ENCODE peak calls at places on chromosomes 5 and 9, in nine cellular contexts. One of them, this sample, is unnamed.

GRCh38 chr5:39717186-39717897 is 292.6 kb upstream of the DAB2 start:
- DNase-seq in left ventricle myocardium inferior: no peak
- DNase-seq in stomach: no peak
- DNase-seq in neuronal stem cell: no peak
- DNase-seq in dorsolateral prefrontal cortex: no peak
- DNase-seq in tibial nerve: no peak
- DNase-seq in upper lobe of left lung: no peak
- DNase-seq in bronchial epithelial cell: no peak
- DNase-seq in GM23248: peak; percentile 63
- DNase-seq in this sample: peak; percentile 62

GRCh38 chr5:150256416-150257064 is 33.0 kb downstream of the CAMK2A start:
- DNase-seq in left ventricle myocardium inferior: no peak
- DNase-seq in stomach: no peak
- DNase-seq in neuronal stem cell: no peak
- DNase-seq in dorsolateral prefrontal cortex: no peak
- DNase-seq in tibial nerve: no peak
- DNase-seq in upper lobe of left lung: no peak
- DNase-seq in bronchial epithelial cell: no peak
- DNase-seq in GM23248: no peak
- DNase-seq in this sample: no peak

GRCh38 chr5:173875189-173875588 is 13.0 kb upstream of the CPEB4 start:
- DNase-seq in left ventricle myocardium inferior: no peak
- DNase-seq in stomach: no peak
- DNase-seq in neuronal stem cell: no peak
- DNase-seq in dorsolateral prefrontal cortex: no peak
- DNase-seq in tibial nerve: no peak
- DNase-seq in upper lobe of left lung: no peak
- DNase-seq in bronchial epithelial cell: no peak
- DNase-seq in GM23248: no peak
- DNase-seq in this sample: no peak

GRCh38 chr9:138096192-138096845 is 218.7 kb downstream of the CACNA1B start:
- DNase-seq in left ventricle myocardium inferior: no peak
- DNase-seq in stomach: peak; percentile 9
- DNase-seq in neuronal stem cell: no peak
- DNase-seq in dorsolateral prefrontal cortex: no peak
- DNase-seq in tibial nerve: no peak
- DNase-seq in upper lobe of left lung: peak; percentile 11
- DNase-seq in bronchial epithelial cell: no peak
- DNase-seq in GM23248: no peak
- DNase-seq in this sample: no peak

GRCh38 chr9:35385042-35385441 is 104.9 kb upstream of the RUSC2 start:
- DNase-seq in left ventricle myocardium inferior: no peak
- DNase-seq in stomach: no peak
- DNase-seq in neuronal stem cell: no peak
- DNase-seq in dorsolateral prefrontal cortex: no peak
- DNase-seq in tibial nerve: no peak
- DNase-seq in upper lobe of left lung: no peak
- DNase-seq in bronchial epithelial cell: peak; percentile 27
- DNase-seq in GM23248: peak; percentile 82
- DNase-seq in this sample: peak; percentile 86

GRCh38 chr9:136902259-136902821 is 16.0 kb downstream of the TRAF2 start:
- DNase-seq in left ventricle myocardium inferior: peak; percentile 67
- DNase-seq in stomach: peak; percentile 89
- DNase-seq in neuronal stem cell: no peak
- DNase-seq in dorsolateral prefrontal cortex: no peak
- DNase-seq in tibial nerve: no peak
- DNase-seq in upper lobe of left lung: peak; percentile 94
- DNase-seq in bronchial epithelial cell: peak; percentile 77
- DNase-seq in GM23248: peak; percentile 84
- DNase-seq in this sample: peak; percentile 75

GRCh38 chr9:133331641-133332380 is 4.2 kb downstream of the SURF6 start:
- DNase-seq in left ventricle myocardium inferior: no peak
- DNase-seq in stomach: no peak
- DNase-seq in neuronal stem cell: no peak
- DNase-seq in dorsolateral prefrontal cortex: no peak
- DNase-seq in tibial nerve: no peak
- DNase-seq in upper lobe of left lung: no peak
- DNase-seq in bronchial epithelial cell: no peak
- DNase-seq in GM23248: no peak
- DNase-seq in this sample: no peak

GRCh38 chr5:129384736-129385135 is 75.4 kb upstream of the ADAMTS19 start:
- DNase-seq in left ventricle myocardium inferior: no peak
- DNase-seq in stomach: no peak
- DNase-seq in neuronal stem cell: no peak
- DNase-seq in dorsolateral prefrontal cortex: no peak
- DNase-seq in tibial nerve: no peak
- DNase-seq in upper lobe of left lung: no peak
- DNase-seq in bronchial epithelial cell: peak; percentile 74
- DNase-seq in GM23248: no peak
- DNase-seq in this sample: no peak

GRCh38 chr9:119793272-119793671 is 424.0 kb upstream of the BRINP1 start:
- DNase-seq in left ventricle myocardium inferior: no peak
- DNase-seq in stomach: no peak
- DNase-seq in neuronal stem cell: no peak
- DNase-seq in dorsolateral prefrontal cortex: no peak
- DNase-seq in tibial nerve: no peak
- DNase-seq in upper lobe of left lung: no peak
- DNase-seq in bronchial epithelial cell: no peak
- DNase-seq in GM23248: no peak
- DNase-seq in this sample: no peak

GRCh38 chr5:127876384-127876783 is 173.2 kb downstream of the CCDC192 start:
- DNase-seq in left ventricle myocardium inferior: no peak
- DNase-seq in stomach: no peak
- DNase-seq in neuronal stem cell: no peak
- DNase-seq in dorsolateral prefrontal cortex: no peak
- DNase-seq in tibial nerve: no peak
- DNase-seq in upper lobe of left lung: no peak
- DNase-seq in bronchial epithelial cell: no peak
- DNase-seq in GM23248: peak; percentile 39
- DNase-seq in this sample: no peak

GRCh38 chr9:137486545-137487453 is 27.7 kb upstream of the NSMF start:
- DNase-seq in left ventricle myocardium inferior: no peak
- DNase-seq in stomach: no peak
- DNase-seq in neuronal stem cell: no peak
- DNase-seq in dorsolateral prefrontal cortex: peak; percentile 72
- DNase-seq in tibial nerve: no peak
- DNase-seq in upper lobe of left lung: no peak
- DNase-seq in bronchial epithelial cell: no peak
- DNase-seq in GM23248: no peak
- DNase-seq in this sample: no peak

GRCh38 chr5:149325166-149325735 is 20.0 kb upstream of the GRPEL2 start:
- DNase-seq in left ventricle myocardium inferior: no peak
- DNase-seq in stomach: no peak
- DNase-seq in neuronal stem cell: no peak
- DNase-seq in dorsolateral prefrontal cortex: no peak
- DNase-seq in tibial nerve: no peak
- DNase-seq in upper lobe of left lung: no peak
- DNase-seq in bronchial epithelial cell: peak; percentile 91
- DNase-seq in GM23248: no peak
- DNase-seq in this sample: peak; percentile 24

GRCh38 chr9:1051286-1052118 is 1.3 kb downstream of the DMRT2 start:
- DNase-seq in left ventricle myocardium inferior: peak; percentile 27
- DNase-seq in stomach: peak; percentile 38
- DNase-seq in neuronal stem cell: no peak
- DNase-seq in dorsolateral prefrontal cortex: no peak
- DNase-seq in tibial nerve: peak; percentile 40
- DNase-seq in upper lobe of left lung: peak; percentile 61
- DNase-seq in bronchial epithelial cell: peak; percentile 27
- DNase-seq in GM23248: peak; percentile 50
- DNase-seq in this sample: no peak

GRCh38 chr9:123978981-123979380 is 32.6 kb upstream of the LHX2 start:
- DNase-seq in left ventricle myocardium inferior: no peak
- DNase-seq in stomach: no peak
- DNase-seq in neuronal stem cell: no peak
- DNase-seq in dorsolateral prefrontal cortex: no peak
- DNase-seq in tibial nerve: no peak
- DNase-seq in upper lobe of left lung: no peak
- DNase-seq in bronchial epithelial cell: no peak
- DNase-seq in GM23248: no peak
- DNase-seq in this sample: no peak

GRCh38 chr5:79849061-79849460 is 142.0 kb downstream of the MTX3 start:
- DNase-seq in left ventricle myocardium inferior: no peak
- DNase-seq in stomach: no peak
- DNase-seq in neuronal stem cell: no peak
- DNase-seq in dorsolateral prefrontal cortex: no peak
- DNase-seq in tibial nerve: no peak
- DNase-seq in upper lobe of left lung: no peak
- DNase-seq in bronchial epithelial cell: no peak
- DNase-seq in GM23248: no peak
- DNase-seq in this sample: no peak

GRCh38 chr9:38771593-38771992 is 51.7 kb upstream of the FAM240B start:
- DNase-seq in left ventricle myocardium inferior: no peak
- DNase-seq in stomach: no peak
- DNase-seq in neuronal stem cell: no peak
- DNase-seq in dorsolateral prefrontal cortex: no peak
- DNase-seq in tibial nerve: no peak
- DNase-seq in upper lobe of left lung: no peak
- DNase-seq in bronchial epithelial cell: no peak
- DNase-seq in GM23248: no peak
- DNase-seq in this sample: no peak

DNA sequence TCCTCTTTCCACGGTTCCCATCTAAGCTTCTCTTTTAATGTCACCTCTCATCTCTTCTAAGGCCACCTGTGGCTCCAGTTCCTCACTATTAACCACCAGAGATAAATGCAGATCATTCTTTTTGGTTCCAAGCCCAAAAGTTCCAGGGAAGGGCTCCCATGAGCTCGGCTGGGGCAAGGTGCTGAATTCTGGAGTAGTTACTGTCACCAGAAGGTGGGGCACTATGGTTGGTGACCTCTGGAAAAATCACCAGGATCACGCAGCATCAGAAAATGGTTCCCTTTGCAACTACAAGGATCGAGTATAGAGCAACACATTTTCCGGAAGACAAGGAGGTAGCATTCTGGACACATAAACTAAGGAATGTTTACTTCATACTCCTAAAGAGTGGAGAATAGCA is 528.7 kb upstream of the DAP start:
- DNase-seq in left ventricle myocardium inferior: no peak
- DNase-seq in stomach: no peak
- DNase-seq in neuronal stem cell: no peak
- DNase-seq in dorsolateral prefrontal cortex: no peak
- DNase-seq in tibial nerve: no peak
- DNase-seq in upper lobe of left lung: no peak
- DNase-seq in bronchial epithelial cell: no peak
- DNase-seq in GM23248: no peak
- DNase-seq in this sample: no peak
- H3K27me3 ChIP-seq in left ventricle myocardium inferior: peaks cover 7% of the 10 kb centered on the region
- H3K27me3 ChIP-seq in stomach: no peaks in the 10 kb centered on the region
- H3K27me3 ChIP-seq in neuronal stem cell: no peaks in the 10 kb centered on the region
- H3K27me3 ChIP-seq in dorsolateral prefrontal cortex: no peaks in the 10 kb centered on the region
- H3K27me3 ChIP-seq in tibial nerve: no peaks in the 10 kb centered on the region
- H3K27me3 ChIP-seq in upper lobe of left lung: no peaks in the 10 kb centered on the region
- H3K27me3 ChIP-seq in bronchial epithelial cell: no peaks in the 10 kb centered on the region
- H3K27me3 ChIP-seq in GM23248: no peaks in the 10 kb centered on the region
- H3K27me3 ChIP-seq in this sample: no peaks in the 10 kb centered on the region

GRCh38 chr9:127529671-127530070 is 78.4 kb downstream of the LRSAM1 start:
- DNase-seq in left ventricle myocardium inferior: no peak
- DNase-seq in stomach: no peak
- DNase-seq in neuronal stem cell: no peak
- DNase-seq in dorsolateral prefrontal cortex: no peak
- DNase-seq in tibial nerve: no peak
- DNase-seq in upper lobe of left lung: no peak
- DNase-seq in bronchial epithelial cell: no peak
- DNase-seq in GM23248: no peak
- DNase-seq in this sample: no peak
- H3K27me3 ChIP-seq in left ventricle myocardium inferior: no peaks in the 10 kb centered on the region
- H3K27me3 ChIP-seq in stomach: no peaks in the 10 kb centered on the region
- H3K27me3 ChIP-seq in neuronal stem cell: no peaks in the 10 kb centered on the region
- H3K27me3 ChIP-seq in dorsolateral prefrontal cortex: no peaks in the 10 kb centered on the region
- H3K27me3 ChIP-seq in tibial nerve: no peaks in the 10 kb centered on the region
- H3K27me3 ChIP-seq in upper lobe of left lung: no peaks in the 10 kb centered on the region
- H3K27me3 ChIP-seq in bronchial epithelial cell: no peaks in the 10 kb centered on the region
- H3K27me3 ChIP-seq in GM23248: no peaks in the 10 kb centered on the region
- H3K27me3 ChIP-seq in this sample: no peaks in the 10 kb centered on the region

GRCh38 chr5:10331341-10331796 is 22.1 kb upstream of the MARCHF6 start:
- DNase-seq in left ventricle myocardium inferior: peak; percentile 78
- DNase-seq in stomach: peak; percentile 86
- DNase-seq in neuronal stem cell: no peak
- DNase-seq in dorsolateral prefrontal cortex: no peak
- DNase-seq in tibial nerve: peak; percentile 33
- DNase-seq in upper lobe of left lung: peak; percentile 75
- DNase-seq in bronchial epithelial cell: no peak
- DNase-seq in GM23248: peak; percentile 45
- DNase-seq in this sample: peak; percentile 68
- H3K27me3 ChIP-seq in left ventricle myocardium inferior: peaks cover 10% of the 10 kb centered on the region
- H3K27me3 ChIP-seq in stomach: peaks cover 19% of the 10 kb centered on the region
- H3K27me3 ChIP-seq in neuronal stem cell: peaks cover 39% of the 10 kb centered on the region
- H3K27me3 ChIP-seq in dorsolateral prefrontal cortex: no peaks in the 10 kb centered on the region
- H3K27me3 ChIP-seq in tibial nerve: no peaks in the 10 kb centered on the region
- H3K27me3 ChIP-seq in upper lobe of left lung: no peaks in the 10 kb centered on the region
- H3K27me3 ChIP-seq in bronchial epithelial cell: peaks cover 8% of the 10 kb centered on the region
- H3K27me3 ChIP-seq in GM23248: no peaks in the 10 kb centered on the region
- H3K27me3 ChIP-seq in this sample: no peaks in the 10 kb centered on the region

GRCh38 chr9:14350766-14351165 is 36.8 kb upstream of the NFIB start:
- DNase-seq in left ventricle myocardium inferior: no peak
- DNase-seq in stomach: no peak
- DNase-seq in neuronal stem cell: no peak
- DNase-seq in dorsolateral prefrontal cortex: no peak
- DNase-seq in tibial nerve: no peak
- DNase-seq in upper lobe of left lung: no peak
- DNase-seq in bronchial epithelial cell: no peak
- DNase-seq in GM23248: no peak
- DNase-seq in this sample: no peak

GRCh38 chr9:14349141-14349817 is 35.3 kb upstream of the NFIB start:
- DNase-seq in left ventricle myocardium inferior: no peak
- DNase-seq in stomach: no peak
- DNase-seq in neuronal stem cell: peak; percentile 42
- DNase-seq in dorsolateral prefrontal cortex: peak; percentile 48
- DNase-seq in tibial nerve: no peak
- DNase-seq in upper lobe of left lung: no peak
- DNase-seq in bronchial epithelial cell: no peak
- DNase-seq in GM23248: no peak
- DNase-seq in this sample: no peak

GRCh38 chr9:14349818-14350333 is 35.9 kb upstream of the NFIB start:
- DNase-seq in left ventricle myocardium inferior: no peak
- DNase-seq in stomach: no peak
- DNase-seq in neuronal stem cell: no peak
- DNase-seq in dorsolateral prefrontal cortex: no peak
- DNase-seq in tibial nerve: no peak
- DNase-seq in upper lobe of left lung: no peak
- DNase-seq in bronchial epithelial cell: no peak
- DNase-seq in GM23248: no peak
- DNase-seq in this sample: no peak

GRCh38 chr9:14352549-14352948 is 38.6 kb upstream of the NFIB start:
- DNase-seq in left ventricle myocardium inferior: no peak
- DNase-seq in stomach: no peak
- DNase-seq in neuronal stem cell: no peak
- DNase-seq in dorsolateral prefrontal cortex: no peak
- DNase-seq in tibial nerve: no peak
- DNase-seq in upper lobe of left lung: no peak
- DNase-seq in bronchial epithelial cell: no peak
- DNase-seq in GM23248: no peak
- DNase-seq in this sample: no peak

DNA sequence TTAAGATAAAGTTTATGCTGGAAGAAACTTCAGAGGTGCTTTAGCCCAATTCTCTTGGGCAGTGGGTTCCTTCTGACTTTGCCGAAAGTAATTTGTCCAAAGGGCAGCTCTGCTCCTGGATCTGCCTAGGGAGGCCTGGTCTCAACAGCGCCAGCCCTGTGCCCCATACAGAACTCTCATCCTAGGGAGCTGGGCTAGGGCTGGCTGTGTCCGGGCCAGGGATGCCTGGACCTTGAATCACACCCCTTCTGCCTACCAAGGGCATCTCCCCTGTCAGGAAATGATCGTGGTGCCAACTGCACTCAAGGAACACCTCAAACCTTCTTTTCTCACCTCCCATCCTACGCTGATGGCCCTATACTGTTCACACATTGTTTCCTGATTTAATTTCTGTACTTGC is 37.3 kb upstream of the NFIB start:
- DNase-seq in left ventricle myocardium inferior: peak; percentile 63
- DNase-seq in stomach: no peak
- DNase-seq in neuronal stem cell: no peak
- DNase-seq in dorsolateral prefrontal cortex: no peak
- DNase-seq in tibial nerve: no peak
- DNase-seq in upper lobe of left lung: no peak
- DNase-seq in bronchial epithelial cell: no peak
- DNase-seq in GM23248: no peak
- DNase-seq in this sample: no peak
- H3K27me3 ChIP-seq in left ventricle myocardium inferior: no peaks in the 10 kb centered on the region
- H3K27me3 ChIP-seq in stomach: peaks cover 53% of the 10 kb centered on the region
- H3K27me3 ChIP-seq in neuronal stem cell: peaks cover 60% of the 10 kb centered on the region
- H3K27me3 ChIP-seq in dorsolateral prefrontal cortex: no peaks in the 10 kb centered on the region
- H3K27me3 ChIP-seq in tibial nerve: peaks cover 38% of the 10 kb centered on the region
- H3K27me3 ChIP-seq in upper lobe of left lung: peaks cover 12% of the 10 kb centered on the region
- H3K27me3 ChIP-seq in bronchial epithelial cell: peaks cover 5% of the 10 kb centered on the region
- H3K27me3 ChIP-seq in GM23248: peaks cover 70% of the 10 kb centered on the region
- H3K27me3 ChIP-seq in this sample: peaks cover 58% of the 10 kb centered on the region